ENCODE peak calls at places on chromosomes 1 and 21, in four cellular contexts. One of them, this sample, is unnamed.
A peak's percentile ranks its signal among the peaks of the same experiment; 100 is the strongest.

GRCh38 chr1:109282497-109282951 is 421 bp downstream of the PSRC1 start:
- DNase-seq in CD4-positive, alpha-beta T cell: no peak
- DNase-seq in left lung: no peak
- DNase-seq in kidney tubule cell: no peak
- DNase-seq in this sample: no peak

GRCh38 chr1:223141021-223141420 is 2.0 kb downstream of the TLR5 start:
- DNase-seq in CD4-positive, alpha-beta T cell: no peak
- DNase-seq in left lung: no peak
- DNase-seq in kidney tubule cell: peak; percentile 17
- DNase-seq in this sample: no peak

GRCh38 chr21:43842742-43843141 is 22.3 kb upstream of the AGPAT3 start:
- DNase-seq in CD4-positive, alpha-beta T cell: no peak
- DNase-seq in left lung: no peak
- DNase-seq in kidney tubule cell: no peak
- DNase-seq in this sample: no peak

GRCh38 chr1:95572002-95572401 is 338.0 kb downstream of the RWDD3 start:
- DNase-seq in CD4-positive, alpha-beta T cell: no peak
- DNase-seq in left lung: no peak
- DNase-seq in kidney tubule cell: no peak
- DNase-seq in this sample: no peak

GRCh38 chr21:16308269-16308668 is 578.5 kb downstream of the USP25 start:
- DNase-seq in CD4-positive, alpha-beta T cell: no peak
- DNase-seq in left lung: no peak
- DNase-seq in kidney tubule cell: peak; percentile 14
- DNase-seq in this sample: no peak

GRCh38 chr1:244406337-244406736 is 45.4 kb downstream of the ADSS2 start:
- DNase-seq in CD4-positive, alpha-beta T cell: no peak
- DNase-seq in left lung: no peak
- DNase-seq in kidney tubule cell: no peak
- DNase-seq in this sample: no peak

GRCh38 chr21:42389449-42389835 is 6.4 kb downstream of the TMPRSS3 start:
- DNase-seq in CD4-positive, alpha-beta T cell: no peak
- DNase-seq in left lung: no peak
- DNase-seq in kidney tubule cell: peak; percentile 45
- DNase-seq in this sample: no peak

GRCh38 chr21:36164427-36164784 is 7.8 kb downstream of the DOP1B start:
- DNase-seq in CD4-positive, alpha-beta T cell: no peak
- DNase-seq in left lung: no peak
- DNase-seq in kidney tubule cell: no peak
- DNase-seq in this sample: no peak

GRCh38 chr21:38460171-38460742 is 38.0 kb downstream of the ERG start:
- DNase-seq in CD4-positive, alpha-beta T cell: no peak
- DNase-seq in left lung: peak; percentile 77
- DNase-seq in kidney tubule cell: no peak
- DNase-seq in this sample: no peak

GRCh38 chr1:25190260-25190659 is 42.0 kb downstream of the SYF2 start:
- DNase-seq in CD4-positive, alpha-beta T cell: no peak
- DNase-seq in left lung: no peak
- DNase-seq in kidney tubule cell: no peak
- DNase-seq in this sample: no peak

GRCh38 chr1:245516178-245516829 is 361.5 kb downstream of the KIF26B start:
- DNase-seq in CD4-positive, alpha-beta T cell: no peak
- DNase-seq in left lung: no peak
- DNase-seq in kidney tubule cell: no peak
- DNase-seq in this sample: no peak

GRCh38 chr1:110307239-110307974 is 31.8 kb upstream of the RBM15 start:
- DNase-seq in CD4-positive, alpha-beta T cell: no peak
- DNase-seq in left lung: no peak
- DNase-seq in kidney tubule cell: no peak
- DNase-seq in this sample: peak; percentile 57

GRCh38 chr1:77776007-77776725 is 3.3 kb upstream of the MIGA1 start:
- DNase-seq in CD4-positive, alpha-beta T cell: no peak
- DNase-seq in left lung: no peak
- DNase-seq in kidney tubule cell: peak; percentile 95
- DNase-seq in this sample: no peak

GRCh38 chr1:160799641-160800040 is 3.7 kb downstream of the LY9 start:
- DNase-seq in CD4-positive, alpha-beta T cell: no peak
- DNase-seq in left lung: no peak
- DNase-seq in kidney tubule cell: no peak
- DNase-seq in this sample: no peak

GRCh38 chr1:113048064-113048463 is 24.9 kb upstream of the LRIG2 start:
- DNase-seq in CD4-positive, alpha-beta T cell: no peak
- DNase-seq in left lung: no peak
- DNase-seq in kidney tubule cell: no peak
- DNase-seq in this sample: no peak

GRCh38 chr21:44350773-44351481 is 2.5 kb upstream of the TRPM2 start:
- DNase-seq in CD4-positive, alpha-beta T cell: no peak
- DNase-seq in left lung: no peak
- DNase-seq in kidney tubule cell: no peak
- DNase-seq in this sample: no peak

GRCh38 chr1:31651025-31651424 is 6.3 kb upstream of the PEF1 start:
- DNase-seq in CD4-positive, alpha-beta T cell: no peak
- DNase-seq in left lung: no peak
- DNase-seq in kidney tubule cell: peak; percentile 23
- DNase-seq in this sample: no peak

GRCh38 chr1:231107186-231107585 is 54.7 kb upstream of the TRIM67 start:
- DNase-seq in CD4-positive, alpha-beta T cell: no peak
- DNase-seq in left lung: no peak
- DNase-seq in kidney tubule cell: no peak
- DNase-seq in this sample: no peak

GRCh38 chr1:156160744-156161181 is 7.4 kb downstream of the SEMA4A start:
- DNase-seq in CD4-positive, alpha-beta T cell: peak; percentile 51
- DNase-seq in left lung: peak; percentile 77
- DNase-seq in kidney tubule cell: no peak
- DNase-seq in this sample: peak; percentile 94

GRCh38 chr21:24514081-24514733 is 1093.1 kb downstream of the MRPL39 start:
- DNase-seq in CD4-positive, alpha-beta T cell: no peak
- DNase-seq in left lung: no peak
- DNase-seq in kidney tubule cell: peak; percentile 5
- DNase-seq in this sample: no peak

GRCh38 chr1:57377731-57378139 is 46.1 kb downstream of the DAB1 start:
- DNase-seq in CD4-positive, alpha-beta T cell: no peak
- DNase-seq in left lung: no peak
- DNase-seq in kidney tubule cell: no peak
- DNase-seq in this sample: no peak

GRCh38 chr1:201982923-201983805 is 716 bp downstream of the RNPEP start:
- DNase-seq in CD4-positive, alpha-beta T cell: peak; percentile 47
- DNase-seq in left lung: peak; percentile 84
- DNase-seq in kidney tubule cell: peak; percentile 87
- DNase-seq in this sample: peak; percentile 88

GRCh38 chr1:36864182-36865079 is 169.9 kb downstream of the GRIK3 start:
- DNase-seq in CD4-positive, alpha-beta T cell: no peak
- DNase-seq in left lung: no peak
- DNase-seq in kidney tubule cell: no peak
- DNase-seq in this sample: no peak

GRCh38 chr1:169511339-169512028 is 25.7 kb upstream of the SLC19A2 start:
- DNase-seq in CD4-positive, alpha-beta T cell: no peak
- DNase-seq in left lung: no peak
- DNase-seq in kidney tubule cell: peak; percentile 77
- DNase-seq in this sample: peak; percentile 65

GRCh38 chr1:204647114-204647804 is 38.3 kb downstream of the LRRN2 start:
- DNase-seq in CD4-positive, alpha-beta T cell: no peak
- DNase-seq in left lung: no peak
- DNase-seq in kidney tubule cell: peak; percentile 80
- DNase-seq in this sample: no peak

GRCh38 chr21:44294391-44295162 is 5.3 kb upstream of the PFKL start:
- DNase-seq in CD4-positive, alpha-beta T cell: no peak
- DNase-seq in left lung: peak; percentile 71
- DNase-seq in kidney tubule cell: no peak
- DNase-seq in this sample: no peak

GRCh38 chr1:60874703-60875102 is 207.7 kb upstream of the NFIA start:
- DNase-seq in CD4-positive, alpha-beta T cell: no peak
- DNase-seq in left lung: no peak
- DNase-seq in kidney tubule cell: peak; percentile 70
- DNase-seq in this sample: no peak